ENCODE peak calls at places on chromosomes 11 and 22, in eight cellular contexts. One of them, this sample, is unnamed.

GRCh38 chr11:7251487-7251835 is 243 bp upstream of the SYT9 start:
- DNase-seq in transverse colon: no peak
- DNase-seq in HCT116: no peak
- DNase-seq in spleen: no peak
- DNase-seq in K562: no peak
- DNase-seq in sigmoid colon: no peak
- DNase-seq in breast epithelium: no peak
- DNase-seq in stomach: no peak
- DNase-seq in this sample: peak

GRCh38 chr22:46363611-46364321 is 28.3 kb downstream of the TRMU start:
- DNase-seq in transverse colon: no peak
- DNase-seq in HCT116: no peak
- DNase-seq in spleen: peak
- DNase-seq in K562: no peak
- DNase-seq in sigmoid colon: peak
- DNase-seq in breast epithelium: no peak
- DNase-seq in stomach: no peak
- DNase-seq in this sample: no peak

GRCh38 chr22:31048570-31048969 is 32.5 kb upstream of the SMTN start:
- DNase-seq in transverse colon: no peak
- DNase-seq in HCT116: no peak
- DNase-seq in spleen: no peak
- DNase-seq in K562: no peak
- DNase-seq in sigmoid colon: peak
- DNase-seq in breast epithelium: no peak
- DNase-seq in stomach: no peak
- DNase-seq in this sample: no peak

GRCh38 chr11:34514597-34514996 is 1.0 kb upstream of the ELF5 start:
- DNase-seq in transverse colon: no peak
- DNase-seq in HCT116: no peak
- DNase-seq in spleen: no peak
- DNase-seq in K562: no peak
- DNase-seq in sigmoid colon: no peak
- DNase-seq in breast epithelium: no peak
- DNase-seq in stomach: no peak
- DNase-seq in this sample: no peak

GRCh38 chr11:63592975-63593395 is 21.2 kb downstream of the PLAAT3 start:
- DNase-seq in transverse colon: peak
- DNase-seq in HCT116: no peak
- DNase-seq in spleen: no peak
- DNase-seq in K562: no peak
- DNase-seq in sigmoid colon: no peak
- DNase-seq in breast epithelium: no peak
- DNase-seq in stomach: no peak
- DNase-seq in this sample: no peak

GRCh38 chr11:119316729-119317591 is at the start of gene MCAM:
- DNase-seq in transverse colon: no peak
- DNase-seq in HCT116: no peak
- DNase-seq in spleen: no peak
- DNase-seq in K562: peak
- DNase-seq in sigmoid colon: peak
- DNase-seq in breast epithelium: no peak
- DNase-seq in stomach: no peak
- DNase-seq in this sample: peak

GRCh38 chr22:43449205-43449830 is 37.5 kb downstream of the MPPED1 start:
- DNase-seq in transverse colon: no peak
- DNase-seq in HCT116: no peak
- DNase-seq in spleen: peak
- DNase-seq in K562: peak
- DNase-seq in sigmoid colon: no peak
- DNase-seq in breast epithelium: no peak
- DNase-seq in stomach: no peak
- DNase-seq in this sample: no peak

GRCh38 chr11:8060146-8060719 is 20.8 kb upstream of the TUB start:
- DNase-seq in transverse colon: no peak
- DNase-seq in HCT116: no peak
- DNase-seq in spleen: peak
- DNase-seq in K562: no peak
- DNase-seq in sigmoid colon: peak
- DNase-seq in breast epithelium: no peak
- DNase-seq in stomach: peak
- DNase-seq in this sample: no peak

GRCh38 chr11:92329137-92329536 is 104.5 kb downstream of the FAT3 start:
- DNase-seq in transverse colon: no peak
- DNase-seq in HCT116: no peak
- DNase-seq in spleen: no peak
- DNase-seq in K562: no peak
- DNase-seq in sigmoid colon: no peak
- DNase-seq in breast epithelium: no peak
- DNase-seq in stomach: no peak
- DNase-seq in this sample: no peak

GRCh38 chr22:47604563-47604962 is 842.1 kb downstream of the TBC1D22A start:
- DNase-seq in transverse colon: no peak
- DNase-seq in HCT116: no peak
- DNase-seq in spleen: no peak
- DNase-seq in K562: no peak
- DNase-seq in sigmoid colon: peak
- DNase-seq in breast epithelium: no peak
- DNase-seq in stomach: no peak
- DNase-seq in this sample: no peak

GRCh38 chr11:128776434-128777284 is 82.8 kb downstream of the FLI1 start:
- DNase-seq in transverse colon: no peak
- DNase-seq in HCT116: peak
- DNase-seq in spleen: no peak
- DNase-seq in K562: peak
- DNase-seq in sigmoid colon: no peak
- DNase-seq in breast epithelium: no peak
- DNase-seq in stomach: peak
- DNase-seq in this sample: no peak

GRCh38 chr11:2446590-2447252 is 1.9 kb downstream of the KCNQ1 start:
- DNase-seq in transverse colon: no peak
- DNase-seq in HCT116: no peak
- DNase-seq in spleen: peak
- DNase-seq in K562: no peak
- DNase-seq in sigmoid colon: no peak
- DNase-seq in breast epithelium: no peak
- DNase-seq in stomach: no peak
- DNase-seq in this sample: no peak

GRCh38 chr22:24189249-24190158 is 8.2 kb downstream of the SUSD2 start:
- DNase-seq in transverse colon: peak
- DNase-seq in HCT116: no peak
- DNase-seq in spleen: peak
- DNase-seq in K562: peak
- DNase-seq in sigmoid colon: peak
- DNase-seq in breast epithelium: peak
- DNase-seq in stomach: peak
- DNase-seq in this sample: peak

GRCh38 chr11:109320595-109320994 is 101.4 kb upstream of the C11orf87 start:
- DNase-seq in transverse colon: no peak
- DNase-seq in HCT116: peak
- DNase-seq in spleen: no peak
- DNase-seq in K562: no peak
- DNase-seq in sigmoid colon: no peak
- DNase-seq in breast epithelium: no peak
- DNase-seq in stomach: no peak
- DNase-seq in this sample: peak

GRCh38 chr11:112590778-112591177 is 330.1 kb upstream of the PLET1 start:
- DNase-seq in transverse colon: no peak
- DNase-seq in HCT116: no peak
- DNase-seq in spleen: no peak
- DNase-seq in K562: no peak
- DNase-seq in sigmoid colon: no peak
- DNase-seq in breast epithelium: no peak
- DNase-seq in stomach: no peak
- DNase-seq in this sample: no peak

GRCh38 chr11:82995276-82995675 is 76.4 kb downstream of the RAB30 start:
- DNase-seq in transverse colon: no peak
- DNase-seq in HCT116: no peak
- DNase-seq in spleen: no peak
- DNase-seq in K562: no peak
- DNase-seq in sigmoid colon: no peak
- DNase-seq in breast epithelium: no peak
- DNase-seq in stomach: no peak
- DNase-seq in this sample: no peak

GRCh38 chr11:108780119-108780518 is 115.2 kb downstream of the DDX10 start:
- DNase-seq in transverse colon: no peak
- DNase-seq in HCT116: no peak
- DNase-seq in spleen: no peak
- DNase-seq in K562: no peak
- DNase-seq in sigmoid colon: no peak
- DNase-seq in breast epithelium: no peak
- DNase-seq in stomach: no peak
- DNase-seq in this sample: no peak

GRCh38 chr22:19841641-19842385 is 12.9 kb downstream of the GNB1L start:
- DNase-seq in transverse colon: no peak
- DNase-seq in HCT116: no peak
- DNase-seq in spleen: no peak
- DNase-seq in K562: peak
- DNase-seq in sigmoid colon: peak
- DNase-seq in breast epithelium: no peak
- DNase-seq in stomach: no peak
- DNase-seq in this sample: no peak

GRCh38 chr22:50583294-50583865 is 731 bp upstream of the CHKB start:
- DNase-seq in transverse colon: no peak
- DNase-seq in HCT116: no peak
- DNase-seq in spleen: peak
- DNase-seq in K562: no peak
- DNase-seq in sigmoid colon: no peak
- DNase-seq in breast epithelium: no peak
- DNase-seq in stomach: no peak
- DNase-seq in this sample: no peak

GRCh38 chr11:15091175-15091574 is 17.8 kb downstream of the CALCB start:
- DNase-seq in transverse colon: no peak
- DNase-seq in HCT116: no peak
- DNase-seq in spleen: no peak
- DNase-seq in K562: no peak
- DNase-seq in sigmoid colon: no peak
- DNase-seq in breast epithelium: no peak
- DNase-seq in stomach: no peak
- DNase-seq in this sample: no peak

GRCh38 chr11:106480581-106481185 is 403.2 kb downstream of the AASDHPPT start:
- DNase-seq in transverse colon: no peak
- DNase-seq in HCT116: no peak
- DNase-seq in spleen: no peak
- DNase-seq in K562: no peak
- DNase-seq in sigmoid colon: no peak
- DNase-seq in breast epithelium: no peak
- DNase-seq in stomach: no peak
- DNase-seq in this sample: no peak

GRCh38 chr11:67583319-67584204 is at the start of gene GSTP1:
- DNase-seq in transverse colon: peak
- DNase-seq in HCT116: peak
- DNase-seq in spleen: peak
- DNase-seq in K562: peak
- DNase-seq in sigmoid colon: peak
- DNase-seq in breast epithelium: peak
- DNase-seq in stomach: peak
- DNase-seq in this sample: peak

GRCh38 chr11:18720811-18721575 is 5.0 kb downstream of the IGSF22 start:
- DNase-seq in transverse colon: peak
- DNase-seq in HCT116: peak
- DNase-seq in spleen: peak
- DNase-seq in K562: peak
- DNase-seq in sigmoid colon: peak
- DNase-seq in breast epithelium: peak
- DNase-seq in stomach: peak
- DNase-seq in this sample: peak
- TF ChIP-seq POLR2AphosphoS5 in transverse colon: no peak
- TF ChIP-seq POLR2AphosphoS5 in HCT116: peak
- TF ChIP-seq POLR2AphosphoS5 in spleen: peak
- TF ChIP-seq POLR2AphosphoS5 in K562: no peak
- TF ChIP-seq POLR2AphosphoS5 in sigmoid colon: no peak
- TF ChIP-seq POLR2AphosphoS5 in breast epithelium: no peak
- TF ChIP-seq POLR2AphosphoS5 in stomach: peak
- TF ChIP-seq POLR2AphosphoS5 in this sample: no peak

DNA sequence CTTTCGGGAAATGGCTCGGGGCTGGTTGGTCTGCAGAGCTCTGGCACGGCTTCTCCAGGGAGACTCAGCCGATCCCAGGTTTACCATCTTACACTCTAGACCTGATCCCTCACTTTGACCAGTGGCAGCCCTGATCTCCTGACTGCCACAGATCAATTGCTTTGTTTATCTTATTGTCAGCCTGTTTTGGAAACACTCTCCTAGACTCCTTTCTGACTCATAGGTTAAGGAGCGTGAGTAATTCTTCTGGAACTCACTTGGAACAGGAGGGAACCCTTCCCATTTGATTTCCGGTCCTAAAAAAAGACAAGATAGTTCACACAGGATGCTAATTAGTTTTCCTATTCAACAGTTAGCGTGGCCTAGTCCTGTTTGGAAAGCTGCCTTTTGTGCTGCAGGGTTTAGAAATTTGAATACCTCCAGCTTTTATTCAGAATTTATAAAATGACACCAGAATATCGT is 16.0 kb upstream of the BMAL1 start:
- DNase-seq in transverse colon: no peak
- DNase-seq in HCT116: peak
- DNase-seq in spleen: no peak
- DNase-seq in K562: no peak
- DNase-seq in sigmoid colon: no peak
- DNase-seq in breast epithelium: no peak
- DNase-seq in stomach: no peak
- DNase-seq in this sample: peak
- TF ChIP-seq POLR2AphosphoS5 in transverse colon: peak
- TF ChIP-seq POLR2AphosphoS5 in HCT116: peak
- TF ChIP-seq POLR2AphosphoS5 in spleen: peak
- TF ChIP-seq POLR2AphosphoS5 in K562: no peak
- TF ChIP-seq POLR2AphosphoS5 in sigmoid colon: peak
- TF ChIP-seq POLR2AphosphoS5 in breast epithelium: no peak
- TF ChIP-seq POLR2AphosphoS5 in stomach: peak
- TF ChIP-seq POLR2AphosphoS5 in this sample: peak

DNA sequence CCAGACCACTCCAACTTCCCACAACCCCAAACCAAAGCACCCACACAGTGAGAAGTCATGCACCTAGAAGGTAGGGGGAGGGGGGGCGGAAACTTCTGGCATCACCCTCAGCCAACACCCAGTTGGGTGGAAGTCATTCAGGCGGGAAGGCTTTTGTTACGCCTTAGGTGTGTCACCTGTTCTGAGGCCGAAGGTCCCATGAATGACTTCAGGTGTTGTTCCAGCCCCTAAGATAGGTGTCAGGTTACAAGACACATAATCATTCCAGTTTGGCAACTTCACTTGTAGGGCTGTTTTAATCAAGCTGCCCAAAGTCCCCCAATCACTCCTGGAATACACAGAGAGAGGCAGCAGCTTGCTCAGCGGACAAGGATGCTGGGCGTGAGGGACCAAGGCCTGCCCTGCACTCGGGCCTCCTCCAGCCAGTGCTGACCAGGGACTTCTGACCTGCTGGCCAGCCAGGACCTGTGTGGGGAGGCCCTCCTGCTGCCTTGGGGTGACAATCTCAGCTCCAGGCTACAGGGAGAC is at the start of gene TMPRSS4:
- DNase-seq in transverse colon: peak
- DNase-seq in HCT116: peak
- DNase-seq in spleen: no peak
- DNase-seq in K562: no peak
- DNase-seq in sigmoid colon: no peak
- DNase-seq in breast epithelium: no peak
- DNase-seq in stomach: peak
- DNase-seq in this sample: no peak
- TF ChIP-seq POLR2AphosphoS5 in transverse colon: peak
- TF ChIP-seq POLR2AphosphoS5 in HCT116: peak
- TF ChIP-seq POLR2AphosphoS5 in spleen: no peak
- TF ChIP-seq POLR2AphosphoS5 in K562: no peak
- TF ChIP-seq POLR2AphosphoS5 in sigmoid colon: peak
- TF ChIP-seq POLR2AphosphoS5 in breast epithelium: no peak
- TF ChIP-seq POLR2AphosphoS5 in stomach: no peak
- TF ChIP-seq POLR2AphosphoS5 in this sample: no peak

GRCh38 chr11:72030428-72031045 is 31.8 kb downstream of the IL18BP start:
- DNase-seq in transverse colon: no peak
- DNase-seq in HCT116: no peak
- DNase-seq in spleen: no peak
- DNase-seq in K562: no peak
- DNase-seq in sigmoid colon: no peak
- DNase-seq in breast epithelium: no peak
- DNase-seq in stomach: no peak
- DNase-seq in this sample: no peak
- TF ChIP-seq POLR2AphosphoS5 in transverse colon: no peak
- TF ChIP-seq POLR2AphosphoS5 in HCT116: no peak
- TF ChIP-seq POLR2AphosphoS5 in spleen: no peak
- TF ChIP-seq POLR2AphosphoS5 in K562: no peak
- TF ChIP-seq POLR2AphosphoS5 in sigmoid colon: no peak
- TF ChIP-seq POLR2AphosphoS5 in breast epithelium: no peak
- TF ChIP-seq POLR2AphosphoS5 in stomach: no peak
- TF ChIP-seq POLR2AphosphoS5 in this sample: no peak

This sample was measured in endothelial cell of umbilical vein.